ENCODE peak calls at places on chromosome 9, in six cellular contexts. C, B, G, W, Q and K are unnamed samples. For H3K36me3, the result is how much of the 10 kb centered on the place peaks cover.

GRCh38 chr9:133429641-133430161 is 7.5 kb downstream of the ADAMTS13 start:
- DNase-seq in W (no peak), Q (no peak), C (no peak), G (peak), B (peak), K (peak)

GRCh38 chr9:92763721-92764380 is 782 bp downstream of the BICD2 start:
- DNase-seq in W (no peak), Q (no peak), C (no peak), G (peak), B (no peak), K (no peak)

GRCh38 chr9:106859957-106860715 is 2.8 kb upstream of the ZNF462 start:
- DNase-seq in Q (no peak), G (no peak), B (no peak), W (no peak), C (peak), K (no peak)

GRCh38 chr9:86141843-86142242 is 42.5 kb upstream of the GOLM1 start:
- DNase-seq in G (no peak), C (no peak), Q (no peak), W (no peak), B (no peak), K (no peak)

GRCh38 chr9:95892690-95893089 is 17.2 kb downstream of the ERCC6L2 start:
- DNase-seq in B (no peak), Q (no peak), C (no peak), G (no peak), W (no peak), K (no peak)

GRCh38 chr9:130940693-130941576 is 1.9 kb upstream of the FIBCD1 start:
- DNase-seq in B (peak), G (peak), C (peak), W (no peak), Q (peak), K (peak)

GRCh38 chr9:134969401-134969800 is 51.7 kb upstream of the FCN1 start:
- DNase-seq in Q (no peak), B (no peak), W (no peak), C (no peak), G (no peak), K (no peak)

GRCh38 chr9:21788752-21789151 is 13.7 kb upstream of the MTAP start:
- DNase-seq in W (no peak), Q (no peak), B (no peak), C (peak), G (no peak), K (no peak)

GRCh38 chr9:105608685-105609598 is 51.0 kb downstream of the FKTN start:
- DNase-seq in C (peak), Q (no peak), G (peak), W (peak), B (peak), K (peak)

GRCh38 chr9:136564379-136564988 is 18.6 kb upstream of the NOTCH1 start:
- DNase-seq in B (no peak), G (peak), Q (no peak), W (peak), C (no peak), K (no peak)
- TF ChIP-seq ZNF274 in B (no peak), G (no peak), Q (no peak), W (no peak), C (no peak), K (no peak)

GRCh38 chr9:16136961-16137360 is 584.1 kb downstream of the CCDC171 start:
- DNase-seq in B (no peak), C (no peak), W (no peak), Q (no peak), G (no peak), K (no peak)
- TF ChIP-seq YY1 in B (no peak), C (no peak), W (no peak), Q (no peak), G (no peak), K (no peak)

DNA sequence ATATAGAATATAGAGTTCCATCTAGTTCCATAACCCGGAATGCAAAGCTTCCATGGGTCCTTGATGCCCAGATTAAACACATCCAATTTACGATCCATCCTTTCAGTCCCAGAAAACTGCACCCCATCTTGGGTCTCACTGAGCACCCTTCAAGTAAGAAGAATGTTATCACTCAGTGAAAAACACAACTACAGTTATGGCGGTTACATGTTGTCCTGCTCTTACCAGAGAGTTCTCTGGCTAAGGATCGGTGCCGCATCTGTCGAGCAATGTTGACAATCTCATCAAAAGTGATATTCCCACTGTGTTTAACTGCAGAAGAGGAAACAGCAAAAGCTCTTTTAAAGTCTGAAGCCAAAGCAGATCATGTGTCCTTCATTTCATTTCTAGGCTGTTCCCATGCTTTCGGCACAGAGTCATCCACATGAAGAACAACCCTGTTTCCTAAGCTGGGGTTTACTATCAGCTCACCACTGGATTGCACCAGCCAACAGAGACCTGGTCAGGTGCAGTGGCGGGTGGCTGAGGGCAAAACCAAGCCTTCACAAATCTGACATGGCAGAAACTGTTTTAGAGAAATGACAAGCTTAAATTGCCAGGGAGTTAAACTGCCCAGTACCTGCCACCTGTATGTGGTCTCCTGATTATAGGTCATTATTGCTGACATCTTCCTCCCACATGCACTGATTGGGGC is 2.9 kb downstream of the RPL12 start:
- DNase-seq in G (no peak), W (no peak), B (no peak), C (no peak), Q (no peak), K (no peak)
- H3K36me3 ChIP-seq in G (half or more), W (under half), B (under half), C (under half), Q (under half), K (half or more)

GRCh38 chr9:132094314-132094791 is 14.7 kb upstream of the MED27 start:
- DNase-seq in W (no peak), Q (no peak), B (no peak), C (no peak), G (no peak), K (no peak)
- TF ChIP-seq ZNF274 in W (no peak), Q (no peak), B (no peak), C (no peak), G (no peak), K (no peak)

DNA sequence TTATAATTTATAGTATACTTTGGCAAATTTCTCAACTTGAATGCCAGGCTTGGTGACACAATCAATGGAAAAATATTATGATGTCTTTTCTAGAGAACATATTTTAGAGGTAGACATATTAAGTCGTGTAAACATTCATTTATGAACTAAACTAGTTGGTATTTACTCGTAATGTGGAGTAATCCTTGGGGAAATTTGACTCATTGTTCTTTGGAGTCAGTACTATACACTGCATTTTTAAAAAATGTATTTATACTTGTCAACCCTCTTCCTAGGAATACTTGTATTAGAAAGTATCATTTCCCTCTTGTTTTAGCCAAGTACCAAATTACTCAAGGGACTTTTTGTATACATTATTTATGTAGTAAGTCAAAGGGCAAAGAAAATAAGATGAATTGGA is 248.0 kb upstream of the IZUMO3 start:
- DNase-seq in B (no peak), Q (no peak), C (no peak), W (no peak), G (no peak), K (no peak)
- TF ChIP-seq YY1 in B (no peak), Q (no peak), C (no peak), W (no peak), G (no peak), K (no peak)

DNA sequence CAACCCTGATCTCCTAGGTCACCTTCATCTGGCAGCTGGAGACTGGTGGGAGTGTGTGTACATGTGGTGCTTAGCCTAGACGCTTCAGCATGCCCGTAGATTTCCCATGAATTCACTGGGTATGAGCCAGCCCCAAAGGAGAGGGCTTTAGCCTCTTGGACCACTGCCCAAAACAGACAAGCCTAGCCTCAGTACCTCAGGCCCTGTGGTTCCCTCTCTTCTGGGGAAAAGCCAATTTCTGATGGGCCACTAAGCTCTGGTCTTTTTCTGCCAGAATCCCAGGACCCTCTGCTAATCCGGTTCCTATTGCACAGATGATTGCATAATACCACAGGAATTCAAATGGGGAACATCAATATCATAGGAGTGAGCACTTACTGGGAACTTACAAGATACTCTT is 48.1 kb upstream of the ASTN2 start:
- DNase-seq in C (no peak), Q (no peak), W (no peak), B (no peak), G (no peak), K (no peak)
- H3K36me3 ChIP-seq in C (under half), Q (under half), W (under half), B (under half), G (under half), K (under half)